ENCODE peak calls at places on chromosomes 6 and 20, in ten cellular contexts. U, I, P, S, D, Z, N, K, T and C are unnamed samples.

GRCh38 chr20:32017711-32018251 is 7.5 kb downstream of the CCM2L start:
- DNase-seq in U (peak), Z (no peak), S (no peak), T (no peak), D (no peak), P (peak), I (no peak), N (peak), K (no peak), C (peak)

GRCh38 chr6:166008441-166009369 is 158.9 kb downstream of the TBXT start:
- DNase-seq in S (peak), K (no peak), P (peak), T (no peak), Z (peak), D (peak), N (no peak), U (peak), I (no peak), C (no peak)

GRCh38 chr6:56314683-56315523 is 67.5 kb upstream of the COL21A1 start:
- DNase-seq in S (peak), U (no peak), D (peak), K (no peak), T (no peak), I (no peak), P (peak), N (no peak), Z (peak), C (no peak)

GRCh38 chr6:153790048-153790447 is 249.0 kb upstream of the OPRM1 start:
- DNase-seq in N (no peak), Z (peak), S (no peak), D (peak), U (no peak), K (no peak), T (no peak), P (peak), I (no peak), C (no peak)

GRCh38 chr20:47515843-47516242 is 14.2 kb downstream of the NCOA3 start:
- DNase-seq in S (no peak), I (no peak), Z (no peak), P (no peak), D (no peak), K (no peak), U (no peak), N (no peak), T (no peak), C (no peak)

GRCh38 chr6:112372213-112372806 is 25.2 kb downstream of the RFPL4B start:
- DNase-seq in D (peak), N (no peak), K (no peak), I (no peak), S (no peak), Z (peak), T (no peak), P (no peak), U (no peak), C (no peak)

GRCh38 chr6:15517600-15517999 is 145.2 kb downstream of the DTNBP1 start:
- DNase-seq in U (no peak), P (no peak), D (no peak), N (no peak), I (no peak), Z (no peak), S (no peak), T (no peak), K (no peak), C (no peak)

GRCh38 chr6:7726416-7727149 is 684 bp downstream of the BMP6 start:
- DNase-seq in Z (no peak), D (no peak), T (peak), K (no peak), I (no peak), N (no peak), S (peak), P (peak), U (peak), C (no peak)

GRCh38 chr6:63392092-63392724 is 72.4 kb upstream of the LGSN start:
- DNase-seq in S (no peak), Z (no peak), I (no peak), K (no peak), D (no peak), N (no peak), U (no peak), P (no peak), T (no peak), C (no peak)

GRCh38 chr6:134103004-134103403 is 50.6 kb upstream of the SLC2A12 start:
- DNase-seq in P (no peak), S (no peak), Z (no peak), I (no peak), U (no peak), T (no peak), D (no peak), K (no peak), N (no peak), C (no peak)

GRCh38 chr20:54013397-54013941 is 56.9 kb downstream of the BCAS1 start:
- DNase-seq in N (no peak), U (no peak), I (no peak), S (no peak), T (no peak), D (no peak), Z (no peak), K (no peak), P (no peak), C (no peak)

GRCh38 chr20:47067776-47068175 is 173.1 kb downstream of the EYA2 start:
- DNase-seq in P (no peak), K (no peak), U (no peak), N (no peak), D (no peak), S (no peak), T (no peak), Z (no peak), I (no peak), C (no peak)

GRCh38 chr6:46794068-46794467 is 879 bp downstream of the MEP1A start:
- DNase-seq in S (no peak), N (no peak), Z (peak), T (no peak), D (no peak), P (no peak), I (no peak), K (no peak), U (no peak), C (no peak)

GRCh38 chr20:19096847-19097246 is 115.6 kb upstream of the SLC24A3 start:
- DNase-seq in U (no peak), I (no peak), S (no peak), T (no peak), P (no peak), N (no peak), D (no peak), K (no peak), Z (no peak), C (no peak)

GRCh38 chr6:80523029-80523428 is 416.6 kb downstream of the BCKDHB start:
- DNase-seq in Z (peak), N (no peak), P (no peak), U (no peak), D (no peak), T (no peak), S (no peak), K (no peak), I (no peak), C (no peak)

GRCh38 chr6:8983202-8983688 is 547.9 kb upstream of the SLC35B3 start:
- DNase-seq in D (peak), S (peak), K (no peak), T (peak), I (peak), U (peak), N (peak), Z (peak), P (peak), C (peak)

GRCh38 chr6:109349419-109349987 is 32.8 kb downstream of the CD164 start:
- DNase-seq in P (no peak), K (no peak), I (no peak), T (no peak), D (no peak), Z (peak), U (no peak), S (no peak), N (no peak), C (no peak)

GRCh38 chr6:30325873-30326445 is 768 bp upstream of the TRIM39 start:
- DNase-seq in U (peak), N (peak), K (peak), I (peak), T (peak), P (peak), S (no peak), Z (no peak), D (peak), C (peak)

GRCh38 chr20:25288291-25289181 is 40.7 kb downstream of the PYGB start:
- DNase-seq in T (peak), D (no peak), U (no peak), S (no peak), K (no peak), I (peak), P (no peak), Z (no peak), N (no peak), C (no peak)

GRCh38 chr20:61765081-61765870 is 300.4 kb downstream of the TAF4 start:
- DNase-seq in U (no peak), T (no peak), Z (no peak), I (no peak), D (no peak), P (no peak), N (no peak), S (no peak), K (no peak), C (no peak)

GRCh38 chr6:108667984-108668383 is 107.3 kb downstream of the FOXO3 start:
- DNase-seq in U (no peak), Z (no peak), N (no peak), K (no peak), T (no peak), I (peak), S (no peak), P (no peak), D (no peak), C (no peak)

GRCh38 chr6:3788408-3789017 is 37.0 kb upstream of the PXDC1 start:
- DNase-seq in S (no peak), T (no peak), U (no peak), I (no peak), K (no peak), Z (peak), N (no peak), D (no peak), P (no peak), C (no peak)

GRCh38 chr6:16139541-16139940 is 10.7 kb downstream of the MYLIP start:
- DNase-seq in I (no peak), Z (peak), T (no peak), D (no peak), S (no peak), K (no peak), P (no peak), N (no peak), U (no peak), C (no peak)

GRCh38 chr20:20247234-20247633 is 120.7 kb upstream of the INSM1 start:
- DNase-seq in Z (no peak), K (no peak), N (no peak), S (no peak), I (no peak), D (no peak), T (no peak), U (no peak), P (no peak), C (no peak)

GRCh38 chr6:100479180-100480035 is 14.7 kb upstream of the SIM1 start:
- DNase-seq in P (peak), K (no peak), D (peak), N (no peak), S (no peak), U (no peak), Z (peak), I (no peak), T (no peak), C (no peak)

GRCh38 chr20:32252189-32252588 is 25.3 kb upstream of the KIF3B start:
- DNase-seq in D (no peak), K (peak), U (no peak), N (no peak), Z (no peak), I (no peak), P (no peak), T (peak), S (no peak), C (no peak)

GRCh38 chr6:33761922-33762629 is 15.4 kb upstream of the IP6K3 start:
- DNase-seq in P (peak), N (peak), K (peak), S (peak), D (no peak), Z (peak), I (peak), T (peak), U (peak), C (no peak)

GRCh38 chr6:88358846-88359245 is 192.7 kb upstream of the CNR1 start:
- DNase-seq in U (no peak), N (no peak), Z (peak), T (no peak), I (no peak), D (peak), P (no peak), K (no peak), S (no peak), C (no peak)

GRCh38 chr6:46476301-46476700 is 14.9 kb downstream of the RCAN2 start:
- DNase-seq in I (no peak), Z (no peak), N (no peak), K (no peak), T (no peak), S (no peak), U (no peak), P (no peak), D (no peak), C (no peak)

GRCh38 chr6:15945593-15946159 is 183.2 kb upstream of the MYLIP start:
- DNase-seq in N (no peak), Z (no peak), D (no peak), S (no peak), I (no peak), P (no peak), T (no peak), U (no peak), K (no peak), C (no peak)

GRCh38 chr20:41734506-41734945 is 116.3 kb upstream of the CHD6 start:
- DNase-seq in I (peak), U (peak), S (peak), P (peak), N (peak), D (peak), K (no peak), T (peak), Z (peak), C (peak)

GRCh38 chr20:22795897-22796296 is 211.5 kb upstream of the FOXA2 start:
- DNase-seq in K (no peak), P (no peak), I (peak), S (no peak), U (no peak), Z (peak), N (no peak), T (no peak), D (peak), C (no peak)

GRCh38 chr6:33118525-33119123 is 42.8 kb downstream of the HLA-DPB1 start:
- DNase-seq in U (no peak), K (no peak), S (no peak), Z (peak), T (no peak), I (no peak), P (no peak), D (peak), N (no peak), C (no peak)

GRCh38 chr6:105608711-105609374 is 206.0 kb upstream of the PREP start:
- DNase-seq in U (no peak), T (no peak), K (no peak), N (no peak), I (no peak), Z (peak), D (peak), S (no peak), P (no peak), C (no peak)

GRCh38 chr20:61435184-61435822 is 183.2 kb downstream of the CDH4 start:
- DNase-seq in K (no peak), T (no peak), Z (no peak), I (no peak), D (no peak), U (no peak), N (no peak), P (peak), S (no peak), C (no peak)